ENCODE peak calls at places on chromosomes 2 and 18, in five cellular contexts. Y, W, O, Z and E are unnamed samples.

GRCh38 chr2:101558740-101559508 is 84.0 kb upstream of the RFX8 start:
- DNase-seq in Y (no peak), W (no peak), O (no peak), Z (no peak), E (no peak)

GRCh38 chr2:215848679-215849078 is 164.7 kb downstream of the MREG start:
- DNase-seq in Y (no peak), W (no peak), O (no peak), Z (no peak), E (no peak)

GRCh38 chr2:204225633-204226032 is 289.1 kb downstream of the ICOS start:
- DNase-seq in Y (no peak), W (no peak), O (no peak), Z (no peak), E (no peak)

GRCh38 chr18:46727177-46727576 is 29.7 kb downstream of the ST8SIA5 start:
- DNase-seq in Y (no peak), W (no peak), O (no peak), Z (no peak), E (no peak)

GRCh38 chr2:36697424-36698066 is 1.0 kb downstream of the VIT start:
- DNase-seq in Y (no peak), W (no peak), O (no peak), Z (no peak), E (no peak)

GRCh38 chr2:96527990-96528679 is 8.4 kb upstream of the ARID5A start:
- DNase-seq in Y (no peak), W (no peak), O (no peak), Z (no peak), E (no peak)

GRCh38 chr2:72579595-72580180 is 246.1 kb downstream of the EXOC6B start:
- DNase-seq in Y (no peak), W (no peak), O (no peak), Z (no peak), E (peak; percentile 69)

GRCh38 chr2:240561325-240561971 is 1.3 kb downstream of the DUSP28 start:
- DNase-seq in Y (no peak), W (no peak), O (no peak), Z (peak; percentile 48), E (peak; percentile 41)

GRCh38 chr2:17470855-17471641 is 47.2 kb downstream of the RAD51AP2 start:
- DNase-seq in Y (no peak), W (peak; percentile 46), O (no peak), Z (peak; percentile 20), E (peak; percentile 40)

GRCh38 chr2:1802469-1803216 is 58.3 kb upstream of the PXDN start:
- DNase-seq in Y (no peak), W (no peak), O (no peak), Z (no peak), E (no peak)

GRCh38 chr2:232543928-232544631 is 4.6 kb downstream of the CHRNG start:
- DNase-seq in Y (no peak), W (no peak), O (no peak), Z (no peak), E (no peak)

GRCh38 chr2:221142341-221142740 is 429.8 kb downstream of the EPHA4 start:
- DNase-seq in Y (no peak), W (no peak), O (no peak), Z (no peak), E (no peak)